ENCODE peak calls at places on chromosomes 13 and 19, in four cellular contexts. L, Z, K and Q are unnamed samples.

GRCh38 chr19:52343548-52343947 is 7.5 kb downstream of the ZNF610 start:
- DNase-seq in Z (peak), L (no peak), K (peak), Q (no peak)

GRCh38 chr13:112926993-112927392 is 42.0 kb upstream of the MCF2L start:
- DNase-seq in K (no peak), L (no peak), Z (no peak), Q (no peak)

GRCh38 chr13:34161829-34162544 is 344.0 kb downstream of the RFC3 start:
- DNase-seq in L (peak), Z (no peak), K (no peak), Q (no peak)

GRCh38 chr19:3285647-3286176 is 61.3 kb downstream of the CELF5 start:
- DNase-seq in K (no peak), Z (peak), L (no peak), Q (peak)

GRCh38 chr19:30580673-30581072 is 208.5 kb downstream of the ZNF536 start:
- DNase-seq in L (no peak), Z (no peak), K (no peak), Q (no peak)

GRCh38 chr19:54905411-54905810 is 537 bp upstream of the NCR1 start:
- DNase-seq in L (no peak), K (no peak), Z (no peak), Q (no peak)

GRCh38 chr19:38679839-38680238 is 32.4 kb downstream of the ACTN4 start:
- DNase-seq in K (no peak), Z (no peak), L (no peak), Q (no peak)

GRCh38 chr13:100128373-100128772 is 39.5 kb downstream of the PCCA start:
- DNase-seq in L (peak), K (no peak), Z (no peak), Q (no peak)

GRCh38 chr13:112782433-112783010 is 92.7 kb downstream of the ATP11A start:
- DNase-seq in Z (no peak), L (no peak), K (no peak), Q (no peak)

GRCh38 chr19:21314676-21315075 is 14.5 kb downstream of the ZNF708 start:
- DNase-seq in Z (no peak), K (no peak), L (no peak), Q (no peak)

GRCh38 chr19:32269831-32270230 is 75.6 kb upstream of the ZNF507 start:
- DNase-seq in Z (no peak), L (no peak), K (no peak), Q (no peak)

GRCh38 chr19:23822735-23823134 is 64.0 kb upstream of the ZNF681 start:
- DNase-seq in Z (no peak), K (no peak), L (no peak), Q (no peak)

GRCh38 chr19:23817519-23817918 is 58.8 kb upstream of the ZNF681 start:
- DNase-seq in K (no peak), L (no peak), Z (no peak), Q (no peak)
- TF ChIP-seq CTCF in K (peak), L (peak), Z (no peak), Q (peak)

GRCh38 chr13:92574499-92574898 is 652.1 kb upstream of the GPC6 start:
- DNase-seq in K (no peak), L (no peak), Z (no peak), Q (no peak)

GRCh38 chr13:92575782-92576181 is 650.8 kb upstream of the GPC6 start:
- DNase-seq in L (no peak), Z (no peak), K (no peak), Q (no peak)

GRCh38 chr13:92578358-92578757 is 648.2 kb upstream of the GPC6 start:
- DNase-seq in K (no peak), Z (no peak), L (no peak), Q (no peak)

GRCh38 chr13:92572190-92572589 is 654.4 kb upstream of the GPC6 start:
- DNase-seq in Z (no peak), L (no peak), K (no peak), Q (no peak)

GRCh38 chr13:92573467-92574057 is 653.0 kb upstream of the GPC6 start:
- DNase-seq in K (no peak), L (no peak), Z (no peak), Q (no peak)
- TF ChIP-seq CTCF in K (no peak), L (peak), Z (no peak), Q (peak)

DNA sequence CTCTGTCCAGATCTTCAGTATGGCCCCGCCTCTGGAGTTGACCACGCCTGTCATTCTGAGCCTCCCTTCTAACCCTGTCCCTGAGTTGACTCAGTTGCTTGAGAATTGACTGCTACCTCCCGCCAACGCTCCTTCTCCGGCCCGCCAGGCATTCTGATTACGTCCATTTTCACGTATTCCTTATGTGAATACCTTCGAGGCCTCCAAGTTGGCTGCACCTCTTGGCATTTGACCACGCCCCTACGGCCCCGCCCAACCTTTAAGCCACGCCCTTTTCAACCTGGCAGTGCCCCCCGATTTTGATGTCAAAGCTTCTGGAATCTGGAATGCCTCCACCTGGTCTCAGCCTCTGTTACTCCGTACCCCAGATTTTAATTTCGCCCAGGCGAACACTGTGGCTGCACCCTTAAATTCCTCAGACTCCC is 1.7 kb upstream of the EML2 start:
- DNase-seq in L (no peak), K (no peak), Z (peak), Q (no peak)
- TF ChIP-seq CTCF in L (no peak), K (no peak), Z (no peak), Q (no peak)

DNA sequence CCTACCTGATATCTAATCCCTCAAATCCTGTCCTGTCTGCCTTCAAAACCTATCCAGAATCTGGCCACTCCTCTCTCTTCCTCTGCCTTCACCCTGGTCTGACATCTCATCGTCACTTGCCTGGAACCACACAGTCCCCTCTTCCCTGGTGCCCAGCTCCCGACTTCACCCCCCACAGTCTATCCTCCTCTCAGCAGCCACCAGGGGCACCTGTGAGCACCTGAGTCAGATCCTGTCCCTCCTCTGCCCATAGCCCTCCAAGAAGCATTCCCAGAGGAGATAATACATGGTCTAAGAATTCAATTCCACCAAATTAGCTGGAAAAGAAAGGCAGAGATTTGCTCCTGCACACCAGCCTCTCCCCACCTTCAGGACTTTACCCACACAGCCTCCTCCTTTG is 48.9 kb downstream of the ZNRF4 start:
- DNase-seq in L (no peak), K (no peak), Z (no peak), Q (no peak)
- TF ChIP-seq CTCF in L (no peak), K (no peak), Z (no peak), Q (no peak)

DNA sequence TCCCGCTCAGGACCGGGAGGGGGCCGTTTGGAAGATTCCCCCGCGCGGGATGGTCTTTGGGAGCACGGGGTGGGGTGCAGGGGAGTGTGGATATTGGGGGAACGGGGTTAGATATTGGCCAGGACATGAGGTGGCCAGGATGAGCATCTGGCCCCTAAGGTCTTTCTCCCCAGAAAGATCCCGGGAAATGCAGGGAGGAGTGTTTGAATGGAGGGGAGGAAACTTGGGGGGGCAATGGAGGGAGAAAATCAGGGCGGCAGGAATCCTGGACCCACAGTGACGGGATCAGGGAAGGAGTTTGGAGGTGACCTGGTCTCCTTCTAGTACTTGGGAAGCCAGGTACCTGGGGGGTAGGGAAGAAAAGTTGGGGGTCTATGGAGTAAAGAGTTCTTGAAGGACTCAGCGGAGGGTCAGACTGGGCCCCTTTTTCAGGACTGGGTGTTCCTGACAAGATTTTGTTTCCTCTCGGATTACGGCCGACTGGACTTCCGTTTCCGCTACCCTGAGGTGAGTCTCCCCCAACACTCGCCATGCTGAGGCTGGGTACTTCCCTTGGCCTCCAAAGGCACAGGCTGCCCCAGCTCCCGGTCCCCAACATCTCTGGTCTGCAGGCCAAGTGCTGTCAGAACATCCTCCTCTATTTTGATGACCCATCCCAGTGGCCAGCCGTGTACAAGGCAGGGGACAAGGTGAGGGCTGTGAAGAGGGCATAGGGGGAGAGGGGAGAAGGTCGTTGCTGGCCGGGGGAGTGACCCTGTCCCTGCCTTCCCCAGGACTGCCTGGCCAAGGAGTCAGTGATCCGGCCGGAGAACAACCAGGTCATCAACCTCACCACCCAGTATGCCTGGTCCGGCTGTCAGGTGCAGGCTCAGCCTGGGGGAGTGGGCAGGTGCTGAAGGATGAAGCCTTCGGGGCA is 989 bp downstream of the TMEM145 start:
- DNase-seq in K (no peak), L (no peak), Z (no peak), Q (no peak)
- TF ChIP-seq CTCF in K (no peak), L (no peak), Z (no peak), Q (no peak)

DNA sequence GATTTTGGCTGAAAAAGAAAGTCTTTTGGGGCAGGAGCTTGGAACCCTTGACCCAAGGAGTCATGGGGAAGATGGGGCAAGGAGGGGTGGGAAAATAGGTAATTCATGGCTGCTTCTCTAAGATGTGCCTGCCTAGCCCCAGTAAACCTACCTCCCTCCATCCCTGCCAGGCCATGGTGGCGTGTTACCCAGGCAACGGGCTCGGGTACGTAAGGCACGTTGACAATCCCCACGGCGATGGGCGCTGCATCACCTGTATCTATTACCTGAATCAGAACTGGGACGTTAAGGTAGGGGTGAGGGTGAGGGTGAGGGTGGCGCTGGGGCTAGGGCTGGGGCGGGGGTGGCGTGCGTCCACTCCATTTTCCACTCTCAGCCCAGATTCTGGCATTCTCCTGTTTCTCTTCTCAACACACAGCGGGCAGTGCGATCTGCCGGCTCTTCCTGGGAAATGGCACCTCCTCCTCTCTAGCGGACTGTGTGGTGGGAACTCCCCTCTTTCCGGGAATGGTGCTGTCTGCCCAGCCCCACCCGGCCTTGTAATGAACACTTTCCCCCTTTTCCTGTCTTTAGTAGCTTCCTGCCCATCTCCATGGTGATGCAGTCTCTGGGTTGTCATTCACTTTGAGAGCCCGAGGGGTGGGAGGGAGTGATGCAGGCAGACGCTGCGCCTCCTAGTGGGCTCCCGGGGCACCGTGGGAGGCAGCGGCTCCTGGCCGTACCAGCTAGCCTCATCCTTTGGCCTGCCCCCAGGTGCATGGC is 7.6 kb downstream of the EGLN2 start:
- DNase-seq in K (peak), L (peak), Z (peak), Q (peak)
- TF ChIP-seq CTCF in K (peak), L (peak), Z (peak), Q (peak)

GRCh38 chr19:56301152-56301551 is 13.5 kb downstream of the ZSCAN5A start:
- DNase-seq in L (no peak), K (no peak), Z (no peak), Q (no peak)
- TF ChIP-seq CTCF in L (no peak), K (no peak), Z (no peak), Q (no peak)

GRCh38 chr13:48074006-48074405 is 20.9 kb downstream of the MED4 start:
- DNase-seq in K (no peak), L (no peak), Z (no peak), Q (no peak)

GRCh38 chr13:48072787-48073186 is 22.1 kb downstream of the MED4 start:
- DNase-seq in K (no peak), L (no peak), Z (no peak), Q (no peak)

GRCh38 chr13:48072304-48072703 is 22.6 kb downstream of the MED4 start:
- DNase-seq in K (no peak), L (no peak), Z (no peak), Q (no peak)

GRCh38 chr13:48081739-48082138 is 13.2 kb downstream of the MED4 start:
- DNase-seq in L (no peak), Z (no peak), K (no peak), Q (no peak)

GRCh38 chr13:48078251-48078656 is 16.6 kb downstream of the MED4 start:
- DNase-seq in L (no peak), K (no peak), Z (no peak), Q (no peak)
- TF ChIP-seq CTCF in L (peak), K (peak), Z (no peak), Q (peak)

GRCh38 chr13:39144941-39145533 is 106.8 kb downstream of the NHLRC3 start:
- DNase-seq in L (peak), Z (peak), K (peak), Q (peak)
- TF ChIP-seq CTCF in L (peak), Z (peak), K (peak), Q (peak)

GRCh38 chr13:71320452-71320851 is 546.6 kb downstream of the DACH1 start:
- DNase-seq in Z (no peak), K (no peak), L (peak), Q (no peak)
- TF ChIP-seq CTCF in Z (no peak), K (no peak), L (peak), Q (peak)